ENCODE peak calls at places on chromosomes 11 and 22, in six cellular contexts. R is heart left ventricle; C is spleen; I is ACHN; T is T-helper 2 cell treated with Interferon-gamma antibody and Interleukin-4, amounts not matched to agents 5 μg/mL and 100 μg/mL, for 36 hours; W is COR-L47. E is an unnamed sample.

GRCh38 chr22:22753526-22754267 is 109.3 kb downstream of the GGTLC2 start:
- DNase-seq in C (peak), T (peak), W (peak), I (peak), R (no peak), E (no peak)

GRCh38 chr11:16456366-16456765 is 100.0 kb upstream of the SOX6 start:
- DNase-seq in R (no peak), I (no peak), W (no peak), T (no peak), C (no peak), E (no peak)

GRCh38 chr11:112852141-112852853 is 108.9 kb upstream of the NCAM1 start:
- DNase-seq in R (no peak), W (no peak), C (no peak), T (no peak), I (peak), E (no peak)

GRCh38 chr11:75072582-75072981 is 24.1 kb downstream of the OR2AT4 start:
- DNase-seq in I (no peak), C (no peak), W (no peak), T (no peak), R (no peak), E (no peak)

GRCh38 chr22:20227363-20227762 is 40.8 kb downstream of the RTN4R start:
- DNase-seq in R (no peak), I (no peak), C (no peak), T (no peak), W (no peak), E (no peak)

GRCh38 chr22:36166518-36167220 is 6.1 kb upstream of the APOL3 start:
- DNase-seq in C (no peak), W (no peak), R (no peak), I (no peak), T (peak), E (no peak)

GRCh38 chr11:58640386-58641023 is 18.0 kb downstream of the CNTF start:
- DNase-seq in C (no peak), R (no peak), T (no peak), I (no peak), W (no peak), E (no peak)

GRCh38 chr11:75946531-75947530 is 131.8 kb downstream of the UVRAG start:
- DNase-seq in T (no peak), W (no peak), I (no peak), C (no peak), R (no peak), E (no peak)

GRCh38 chr11:11569936-11570491 is 51.8 kb downstream of the GALNT18 start:
- DNase-seq in C (peak), W (no peak), R (peak), T (no peak), I (peak), E (peak)

GRCh38 chr22:19817561-19818263 is 37.0 kb downstream of the GNB1L start:
- DNase-seq in I (no peak), W (peak), T (no peak), R (peak), C (no peak), E (no peak)

GRCh38 chr11:8603696-8604077 is 9.7 kb upstream of the STK33 start:
- DNase-seq in T (no peak), R (no peak), W (no peak), C (no peak), I (no peak), E (no peak)

GRCh38 chr11:76629133-76629852 is 41.3 kb downstream of the LRRC32 start:
- DNase-seq in T (peak), R (no peak), W (no peak), I (no peak), C (no peak), E (peak)

GRCh38 chr22:25419247-25420113 is 145.0 kb upstream of the GRK3 start:
- DNase-seq in W (peak), T (no peak), R (no peak), I (no peak), C (no peak), E (no peak)

GRCh38 chr22:46119729-46120419 is 30.5 kb upstream of the PPARA start:
- DNase-seq in C (no peak), R (peak), T (no peak), I (no peak), W (no peak), E (no peak)

GRCh38 chr11:94635072-94635471 is 67.9 kb downstream of the PIWIL4 start:
- DNase-seq in C (no peak), I (no peak), T (no peak), R (no peak), W (no peak), E (no peak)

GRCh38 chr11:82775736-82776346 is 42.2 kb upstream of the FAM181B start:
- DNase-seq in C (no peak), R (no peak), W (peak), T (peak), I (peak), E (no peak)

GRCh38 chr11:16982256-16982671 is 31.9 kb downstream of the PLEKHA7 start:
- DNase-seq in W (no peak), T (no peak), I (no peak), R (no peak), C (peak), E (no peak)

GRCh38 chr11:2891901-2892214 is 6.3 kb upstream of the CDKN1C start:
- DNase-seq in W (no peak), C (no peak), I (no peak), R (peak), T (no peak), E (peak)

GRCh38 chr11:76626921-76627391 is 43.6 kb downstream of the LRRC32 start:
- DNase-seq in C (no peak), T (peak), R (no peak), I (no peak), W (no peak), E (no peak)

GRCh38 chr11:65637794-65638317 is at the start of gene SIPA1:
- DNase-seq in R (peak), C (peak), W (peak), T (peak), I (peak), E (peak)

GRCh38 chr11:125489166-125489565 is 6.9 kb downstream of the FEZ1 start:
- DNase-seq in R (no peak), T (no peak), W (no peak), C (no peak), I (no peak), E (no peak)

GRCh38 chr22:44211946-44212930 is 31.5 kb downstream of the PARVG start:
- DNase-seq in W (no peak), C (no peak), T (no peak), I (no peak), R (no peak), E (no peak)

GRCh38 chr22:17120281-17120680 is 879 bp downstream of the TMEM121B start:
- DNase-seq in W (no peak), C (peak), T (peak), I (peak), R (peak), E (peak)

GRCh38 chr11:82899957-82900276 is 313 bp downstream of the PRCP start:
- DNase-seq in C (no peak), I (no peak), R (no peak), T (no peak), W (no peak), E (no peak)

GRCh38 chr11:62108017-62108750 is 15.6 kb upstream of the INCENP start:
- DNase-seq in R (no peak), I (peak), W (peak), T (no peak), C (no peak), E (no peak)

GRCh38 chr11:73325036-73325981 is 17.2 kb downstream of the ARHGEF17 start:
- DNase-seq in R (peak), W (no peak), T (no peak), I (no peak), C (no peak), E (no peak)

GRCh38 chr22:35197071-35197470 is 60.2 kb upstream of the HMGXB4 start:
- DNase-seq in T (no peak), I (no peak), C (no peak), R (no peak), W (no peak), E (no peak)

E was measured in left cardiac atrium.